ENCODE peak calls at places on chromosomes 3 and 15, in ten cellular contexts. One of them, this sample, is unnamed.

GRCh38 chr3:187997490-187997889 is 156.5 kb upstream of the LPP start:
- DNase-seq in iPS-NIHi11: no peak
- DNase-seq in stimulated activated CD8-positive, alpha-beta memory T cell treated with anti-CD3 and anti-CD28 coated beads, Interleukin-12 subunit alpha, Interleukin-12 subunit beta, amount 100 ng/mL, for 1 hour: no peak
- DNase-seq in HFFc6: peak; percentile 75
- DNase-seq in RWPE1: no peak
- DNase-seq in activated CD8-positive, alpha-beta memory T cell treated with anti-CD3 and anti-CD28 coated beads for 48 hours: no peak
- DNase-seq in neural crest cell: no peak
- DNase-seq in sciatic nerve: no peak
- DNase-seq in neural progenitor cell: no peak
- DNase-seq in LoVo: no peak
- DNase-seq in this sample: no peak

GRCh38 chr3:184765730-184766074 is 46.3 kb upstream of the VPS8 start:
- DNase-seq in iPS-NIHi11: no peak
- DNase-seq in stimulated activated CD8-positive, alpha-beta memory T cell treated with anti-CD3 and anti-CD28 coated beads, Interleukin-12 subunit alpha, Interleukin-12 subunit beta, amount 100 ng/mL, for 1 hour: no peak
- DNase-seq in HFFc6: no peak
- DNase-seq in RWPE1: peak; percentile 51
- DNase-seq in activated CD8-positive, alpha-beta memory T cell treated with anti-CD3 and anti-CD28 coated beads for 48 hours: no peak
- DNase-seq in neural crest cell: no peak
- DNase-seq in sciatic nerve: no peak
- DNase-seq in neural progenitor cell: no peak
- DNase-seq in LoVo: peak; percentile 73
- DNase-seq in this sample: no peak

GRCh38 chr3:165194477-165195135 is 1.6 kb downstream of the SLITRK3 start:
- DNase-seq in iPS-NIHi11: no peak
- DNase-seq in stimulated activated CD8-positive, alpha-beta memory T cell treated with anti-CD3 and anti-CD28 coated beads, Interleukin-12 subunit alpha, Interleukin-12 subunit beta, amount 100 ng/mL, for 1 hour: no peak
- DNase-seq in HFFc6: no peak
- DNase-seq in RWPE1: no peak
- DNase-seq in activated CD8-positive, alpha-beta memory T cell treated with anti-CD3 and anti-CD28 coated beads for 48 hours: no peak
- DNase-seq in neural crest cell: no peak
- DNase-seq in sciatic nerve: no peak
- DNase-seq in neural progenitor cell: peak; percentile 28
- DNase-seq in LoVo: no peak
- DNase-seq in this sample: peak; percentile 8

GRCh38 chr15:60038111-60038521 is 34.0 kb downstream of the FOXB1 start:
- DNase-seq in iPS-NIHi11: no peak
- DNase-seq in stimulated activated CD8-positive, alpha-beta memory T cell treated with anti-CD3 and anti-CD28 coated beads, Interleukin-12 subunit alpha, Interleukin-12 subunit beta, amount 100 ng/mL, for 1 hour: no peak
- DNase-seq in HFFc6: no peak
- DNase-seq in RWPE1: peak; percentile 23
- DNase-seq in activated CD8-positive, alpha-beta memory T cell treated with anti-CD3 and anti-CD28 coated beads for 48 hours: no peak
- DNase-seq in neural crest cell: no peak
- DNase-seq in sciatic nerve: no peak
- DNase-seq in neural progenitor cell: peak; percentile 27
- DNase-seq in LoVo: no peak
- DNase-seq in this sample: peak; percentile 93

GRCh38 chr3:189355481-189356201 is 183.9 kb downstream of the TPRG1 start:
- DNase-seq in iPS-NIHi11: peak; percentile 46
- DNase-seq in stimulated activated CD8-positive, alpha-beta memory T cell treated with anti-CD3 and anti-CD28 coated beads, Interleukin-12 subunit alpha, Interleukin-12 subunit beta, amount 100 ng/mL, for 1 hour: peak; percentile 14
- DNase-seq in HFFc6: no peak
- DNase-seq in RWPE1: peak; percentile 85
- DNase-seq in activated CD8-positive, alpha-beta memory T cell treated with anti-CD3 and anti-CD28 coated beads for 48 hours: no peak
- DNase-seq in neural crest cell: no peak
- DNase-seq in sciatic nerve: no peak
- DNase-seq in neural progenitor cell: peak; percentile 28
- DNase-seq in LoVo: peak; percentile 90
- DNase-seq in this sample: peak; percentile 80

GRCh38 chr15:76935620-76936019 is 4.1 kb downstream of the RCN2 start:
- DNase-seq in iPS-NIHi11: no peak
- DNase-seq in stimulated activated CD8-positive, alpha-beta memory T cell treated with anti-CD3 and anti-CD28 coated beads, Interleukin-12 subunit alpha, Interleukin-12 subunit beta, amount 100 ng/mL, for 1 hour: no peak
- DNase-seq in HFFc6: no peak
- DNase-seq in RWPE1: no peak
- DNase-seq in activated CD8-positive, alpha-beta memory T cell treated with anti-CD3 and anti-CD28 coated beads for 48 hours: no peak
- DNase-seq in neural crest cell: no peak
- DNase-seq in sciatic nerve: no peak
- DNase-seq in neural progenitor cell: peak; percentile 36
- DNase-seq in LoVo: no peak
- DNase-seq in this sample: no peak

GRCh38 chr3:85800676-85801075 is 841.9 kb downstream of the CADM2 start:
- DNase-seq in iPS-NIHi11: no peak
- DNase-seq in stimulated activated CD8-positive, alpha-beta memory T cell treated with anti-CD3 and anti-CD28 coated beads, Interleukin-12 subunit alpha, Interleukin-12 subunit beta, amount 100 ng/mL, for 1 hour: no peak
- DNase-seq in HFFc6: no peak
- DNase-seq in RWPE1: no peak
- DNase-seq in activated CD8-positive, alpha-beta memory T cell treated with anti-CD3 and anti-CD28 coated beads for 48 hours: no peak
- DNase-seq in neural crest cell: no peak
- DNase-seq in sciatic nerve: no peak
- DNase-seq in neural progenitor cell: no peak
- DNase-seq in LoVo: no peak
- DNase-seq in this sample: no peak

GRCh38 chr3:156795890-156796451 is 30.2 kb upstream of the LEKR1 start:
- DNase-seq in iPS-NIHi11: no peak
- DNase-seq in stimulated activated CD8-positive, alpha-beta memory T cell treated with anti-CD3 and anti-CD28 coated beads, Interleukin-12 subunit alpha, Interleukin-12 subunit beta, amount 100 ng/mL, for 1 hour: no peak
- DNase-seq in HFFc6: no peak
- DNase-seq in RWPE1: no peak
- DNase-seq in activated CD8-positive, alpha-beta memory T cell treated with anti-CD3 and anti-CD28 coated beads for 48 hours: no peak
- DNase-seq in neural crest cell: no peak
- DNase-seq in sciatic nerve: no peak
- DNase-seq in neural progenitor cell: no peak
- DNase-seq in LoVo: no peak
- DNase-seq in this sample: no peak

GRCh38 chr3:72165337-72165736 is 380.4 kb upstream of the PROK2 start:
- DNase-seq in iPS-NIHi11: no peak
- DNase-seq in stimulated activated CD8-positive, alpha-beta memory T cell treated with anti-CD3 and anti-CD28 coated beads, Interleukin-12 subunit alpha, Interleukin-12 subunit beta, amount 100 ng/mL, for 1 hour: no peak
- DNase-seq in HFFc6: no peak
- DNase-seq in RWPE1: no peak
- DNase-seq in activated CD8-positive, alpha-beta memory T cell treated with anti-CD3 and anti-CD28 coated beads for 48 hours: no peak
- DNase-seq in neural crest cell: no peak
- DNase-seq in sciatic nerve: no peak
- DNase-seq in neural progenitor cell: no peak
- DNase-seq in LoVo: no peak
- DNase-seq in this sample: peak; percentile 14

GRCh38 chr3:114455432-114455831 is 161.6 kb downstream of the TIGIT start:
- DNase-seq in iPS-NIHi11: no peak
- DNase-seq in stimulated activated CD8-positive, alpha-beta memory T cell treated with anti-CD3 and anti-CD28 coated beads, Interleukin-12 subunit alpha, Interleukin-12 subunit beta, amount 100 ng/mL, for 1 hour: no peak
- DNase-seq in HFFc6: no peak
- DNase-seq in RWPE1: no peak
- DNase-seq in activated CD8-positive, alpha-beta memory T cell treated with anti-CD3 and anti-CD28 coated beads for 48 hours: no peak
- DNase-seq in neural crest cell: no peak
- DNase-seq in sciatic nerve: no peak
- DNase-seq in neural progenitor cell: no peak
- DNase-seq in LoVo: no peak
- DNase-seq in this sample: no peak

GRCh38 chr3:103047640-103048370 is 613.0 kb downstream of the ZPLD1 start:
- DNase-seq in iPS-NIHi11: no peak
- DNase-seq in stimulated activated CD8-positive, alpha-beta memory T cell treated with anti-CD3 and anti-CD28 coated beads, Interleukin-12 subunit alpha, Interleukin-12 subunit beta, amount 100 ng/mL, for 1 hour: no peak
- DNase-seq in HFFc6: no peak
- DNase-seq in RWPE1: no peak
- DNase-seq in activated CD8-positive, alpha-beta memory T cell treated with anti-CD3 and anti-CD28 coated beads for 48 hours: no peak
- DNase-seq in neural crest cell: no peak
- DNase-seq in sciatic nerve: no peak
- DNase-seq in neural progenitor cell: no peak
- DNase-seq in LoVo: no peak
- DNase-seq in this sample: no peak

GRCh38 chr3:36221975-36222374 is 158.3 kb upstream of the STAC start:
- DNase-seq in iPS-NIHi11: no peak
- DNase-seq in stimulated activated CD8-positive, alpha-beta memory T cell treated with anti-CD3 and anti-CD28 coated beads, Interleukin-12 subunit alpha, Interleukin-12 subunit beta, amount 100 ng/mL, for 1 hour: no peak
- DNase-seq in HFFc6: no peak
- DNase-seq in RWPE1: no peak
- DNase-seq in activated CD8-positive, alpha-beta memory T cell treated with anti-CD3 and anti-CD28 coated beads for 48 hours: no peak
- DNase-seq in neural crest cell: no peak
- DNase-seq in sciatic nerve: no peak
- DNase-seq in neural progenitor cell: no peak
- DNase-seq in LoVo: no peak
- DNase-seq in this sample: no peak

GRCh38 chr3:49930241-49930690 is 655 bp upstream of the MON1A start:
- DNase-seq in iPS-NIHi11: no peak
- DNase-seq in stimulated activated CD8-positive, alpha-beta memory T cell treated with anti-CD3 and anti-CD28 coated beads, Interleukin-12 subunit alpha, Interleukin-12 subunit beta, amount 100 ng/mL, for 1 hour: no peak
- DNase-seq in HFFc6: no peak
- DNase-seq in RWPE1: no peak
- DNase-seq in activated CD8-positive, alpha-beta memory T cell treated with anti-CD3 and anti-CD28 coated beads for 48 hours: no peak
- DNase-seq in neural crest cell: no peak
- DNase-seq in sciatic nerve: no peak
- DNase-seq in neural progenitor cell: no peak
- DNase-seq in LoVo: no peak
- DNase-seq in this sample: no peak

GRCh38 chr3:44021646-44022594 is 219.8 kb upstream of the TOPAZ1 start:
- DNase-seq in iPS-NIHi11: peak; percentile 44
- DNase-seq in stimulated activated CD8-positive, alpha-beta memory T cell treated with anti-CD3 and anti-CD28 coated beads, Interleukin-12 subunit alpha, Interleukin-12 subunit beta, amount 100 ng/mL, for 1 hour: no peak
- DNase-seq in HFFc6: no peak
- DNase-seq in RWPE1: no peak
- DNase-seq in activated CD8-positive, alpha-beta memory T cell treated with anti-CD3 and anti-CD28 coated beads for 48 hours: no peak
- DNase-seq in neural crest cell: peak; percentile 19
- DNase-seq in sciatic nerve: no peak
- DNase-seq in neural progenitor cell: peak; percentile 67
- DNase-seq in LoVo: no peak
- DNase-seq in this sample: peak; percentile 32

GRCh38 chr3:124558898-124559649 is 171.2 kb upstream of the UMPS start:
- DNase-seq in iPS-NIHi11: peak; percentile 52
- DNase-seq in stimulated activated CD8-positive, alpha-beta memory T cell treated with anti-CD3 and anti-CD28 coated beads, Interleukin-12 subunit alpha, Interleukin-12 subunit beta, amount 100 ng/mL, for 1 hour: no peak
- DNase-seq in HFFc6: peak; percentile 91
- DNase-seq in RWPE1: peak; percentile 80
- DNase-seq in activated CD8-positive, alpha-beta memory T cell treated with anti-CD3 and anti-CD28 coated beads for 48 hours: no peak
- DNase-seq in neural crest cell: no peak
- DNase-seq in sciatic nerve: peak; percentile 79
- DNase-seq in neural progenitor cell: no peak
- DNase-seq in LoVo: peak; percentile 79
- DNase-seq in this sample: peak; percentile 78

GRCh38 chr3:33885496-33885895 is 87.1 kb downstream of the PDCD6IP start:
- DNase-seq in iPS-NIHi11: no peak
- DNase-seq in stimulated activated CD8-positive, alpha-beta memory T cell treated with anti-CD3 and anti-CD28 coated beads, Interleukin-12 subunit alpha, Interleukin-12 subunit beta, amount 100 ng/mL, for 1 hour: no peak
- DNase-seq in HFFc6: no peak
- DNase-seq in RWPE1: no peak
- DNase-seq in activated CD8-positive, alpha-beta memory T cell treated with anti-CD3 and anti-CD28 coated beads for 48 hours: no peak
- DNase-seq in neural crest cell: no peak
- DNase-seq in sciatic nerve: no peak
- DNase-seq in neural progenitor cell: no peak
- DNase-seq in LoVo: no peak
- DNase-seq in this sample: no peak